ENCODE peak calls at places on chromosomes 13 and 19, in ten cellular contexts. W, L, N, R, J, G, V, C, I and E are unnamed samples.

GRCh38 chr19:31772915-31773314 is 423.7 kb upstream of the TSHZ3 start:
- DNase-seq in W (no peak), L (no peak), N (no peak), R (no peak), J (no peak), G (no peak), V (no peak), C (no peak), I (no peak), E (no peak)

GRCh38 chr19:8115805-8116396 is 33.5 kb downstream of the FBN3 start:
- DNase-seq in W (no peak), L (no peak), N (no peak), R (no peak), J (no peak), G (no peak), V (no peak), C (no peak), I (no peak), E (no peak)

GRCh38 chr19:31286491-31286890 is 62.7 kb downstream of the TSHZ3 start:
- DNase-seq in W (no peak), L (no peak), N (no peak), R (no peak), J (no peak), G (no peak), V (no peak), C (no peak), I (no peak), E (no peak)

GRCh38 chr13:55572862-55573261 is 1567.9 kb upstream of the PRR20A start:
- DNase-seq in W (no peak), L (no peak), N (no peak), R (no peak), J (no peak), G (no peak), V (no peak), C (no peak), I (no peak), E (no peak)

GRCh38 chr13:114109646-114110045 is 22.8 kb downstream of the RASA3 start:
- DNase-seq in W (peak), L (peak), N (no peak), R (no peak), J (no peak), G (no peak), V (no peak), C (no peak), I (no peak), E (peak)

GRCh38 chr13:44191504-44192171 is 182.0 kb upstream of the SERP2 start:
- DNase-seq in W (peak), L (peak), N (no peak), R (peak), J (peak), G (peak), V (peak), C (peak), I (peak), E (peak)

GRCh38 chr19:31118292-31118925 is 230.8 kb downstream of the TSHZ3 start:
- DNase-seq in W (no peak), L (no peak), N (no peak), R (no peak), J (no peak), G (no peak), V (no peak), C (no peak), I (no peak), E (peak)

GRCh38 chr19:6056801-6057650 is 53.3 kb downstream of the RFX2 start:
- DNase-seq in W (no peak), L (peak), N (no peak), R (no peak), J (no peak), G (peak), V (no peak), C (peak), I (peak), E (no peak)

GRCh38 chr19:1856698-1857603 is 6.4 kb downstream of the KLF16 start:
- DNase-seq in W (peak), L (no peak), N (no peak), R (no peak), J (no peak), G (peak), V (no peak), C (peak), I (peak), E (peak)

GRCh38 chr13:60990032-60990733 is 425.5 kb downstream of the PCDH20 start:
- DNase-seq in W (no peak), L (no peak), N (no peak), R (no peak), J (no peak), G (no peak), V (no peak), C (no peak), I (peak), E (peak)

GRCh38 chr13:78655007-78655406 is 3.9 kb downstream of the OBI1 start:
- DNase-seq in W (no peak), L (no peak), N (no peak), R (no peak), J (no peak), G (no peak), V (no peak), C (no peak), I (no peak), E (no peak)

GRCh38 chr19:32464279-32464678 is 58.7 kb downstream of the DPY19L3 start:
- DNase-seq in W (no peak), L (peak), N (no peak), R (no peak), J (no peak), G (peak), V (no peak), C (peak), I (no peak), E (no peak)

GRCh38 chr19:48680436-48681126 is 7.8 kb upstream of the NTN5 start:
- DNase-seq in W (no peak), L (no peak), N (no peak), R (no peak), J (no peak), G (no peak), V (no peak), C (no peak), I (no peak), E (no peak)

GRCh38 chr13:73870036-73870741 is 264.0 kb downstream of the KLF12 start:
- DNase-seq in W (no peak), L (no peak), N (no peak), R (no peak), J (no peak), G (peak), V (no peak), C (peak), I (no peak), E (no peak)

GRCh38 chr13:94674609-94675348 is 37.6 kb downstream of the SOX21 start:
- DNase-seq in W (peak), L (peak), N (peak), R (peak), J (peak), G (peak), V (peak), C (peak), I (peak), E (peak)

GRCh38 chr13:109586509-109587346 is 199.7 kb downstream of the IRS2 start:
- DNase-seq in W (no peak), L (no peak), N (no peak), R (no peak), J (no peak), G (no peak), V (no peak), C (no peak), I (no peak), E (no peak)

GRCh38 chr13:63167699-63168337 is 1752.2 kb upstream of the PCDH20 start:
- DNase-seq in W (no peak), L (no peak), N (no peak), R (no peak), J (no peak), G (no peak), V (no peak), C (no peak), I (no peak), E (no peak)